ENCODE peak calls at places on chromosomes 6 and 20, in five cellular contexts. One of them, this sample, is unnamed.

GRCh38 chr20:56359212-56360132 is 698 bp downstream of the FAM210B start:
- DNase-seq in dorsolateral prefrontal cortex: no peak
- DNase-seq in choroid plexus epithelial cell: peak
- DNase-seq in A549: peak
- DNase-seq in heart right ventricle: peak
- DNase-seq in this sample: peak

GRCh38 chr6:83431545-83432165 is 804 bp upstream of the ME1 start:
- DNase-seq in dorsolateral prefrontal cortex: no peak
- DNase-seq in choroid plexus epithelial cell: no peak
- DNase-seq in A549: peak
- DNase-seq in heart right ventricle: no peak
- DNase-seq in this sample: no peak

GRCh38 chr6:36829919-36830544 is 9.2 kb downstream of the CPNE5 start:
- DNase-seq in dorsolateral prefrontal cortex: no peak
- DNase-seq in choroid plexus epithelial cell: no peak
- DNase-seq in A549: no peak
- DNase-seq in heart right ventricle: peak
- DNase-seq in this sample: no peak

GRCh38 chr20:62299666-62300236 is 3.0 kb upstream of the ADRM1 start:
- DNase-seq in dorsolateral prefrontal cortex: no peak
- DNase-seq in choroid plexus epithelial cell: no peak
- DNase-seq in A549: no peak
- DNase-seq in heart right ventricle: no peak
- DNase-seq in this sample: no peak

GRCh38 chr6:139109558-139109957 is 25.3 kb upstream of the HECA start:
- DNase-seq in dorsolateral prefrontal cortex: no peak
- DNase-seq in choroid plexus epithelial cell: peak
- DNase-seq in A549: peak
- DNase-seq in heart right ventricle: peak
- DNase-seq in this sample: peak

GRCh38 chr6:139030211-139030530 is 1.6 kb downstream of the ABRACL start:
- DNase-seq in dorsolateral prefrontal cortex: no peak
- DNase-seq in choroid plexus epithelial cell: no peak
- DNase-seq in A549: no peak
- DNase-seq in heart right ventricle: no peak
- DNase-seq in this sample: no peak

GRCh38 chr6:168364793-168365421 is 45.3 kb upstream of the DACT2 start:
- DNase-seq in dorsolateral prefrontal cortex: peak
- DNase-seq in choroid plexus epithelial cell: no peak
- DNase-seq in A549: no peak
- DNase-seq in heart right ventricle: no peak
- DNase-seq in this sample: no peak

GRCh38 chr6:111973897-111974639 is 79.8 kb upstream of the CCN6 start:
- DNase-seq in dorsolateral prefrontal cortex: no peak
- DNase-seq in choroid plexus epithelial cell: peak
- DNase-seq in A549: no peak
- DNase-seq in heart right ventricle: no peak
- DNase-seq in this sample: no peak

GRCh38 chr6:797479-798077 is 104.6 kb upstream of the EXOC2 start:
- DNase-seq in dorsolateral prefrontal cortex: no peak
- DNase-seq in choroid plexus epithelial cell: peak
- DNase-seq in A549: peak
- DNase-seq in heart right ventricle: no peak
- DNase-seq in this sample: peak

GRCh38 chr6:40482532-40482931 is 104.6 kb downstream of the LRFN2 start:
- DNase-seq in dorsolateral prefrontal cortex: peak
- DNase-seq in choroid plexus epithelial cell: no peak
- DNase-seq in A549: no peak
- DNase-seq in heart right ventricle: no peak
- DNase-seq in this sample: no peak

GRCh38 chr6:7261030-7261841 is 51.8 kb downstream of the SSR1 start:
- DNase-seq in dorsolateral prefrontal cortex: peak
- DNase-seq in choroid plexus epithelial cell: peak
- DNase-seq in A549: peak
- DNase-seq in heart right ventricle: peak
- DNase-seq in this sample: peak

GRCh38 chr6:81812416-81812815 is 59.9 kb upstream of the TENT5A start:
- DNase-seq in dorsolateral prefrontal cortex: no peak
- DNase-seq in choroid plexus epithelial cell: no peak
- DNase-seq in A549: no peak
- DNase-seq in heart right ventricle: no peak
- DNase-seq in this sample: no peak

GRCh38 chr20:37102571-37102970 is 6.8 kb upstream of the RBL1 start:
- DNase-seq in dorsolateral prefrontal cortex: no peak
- DNase-seq in choroid plexus epithelial cell: no peak
- DNase-seq in A549: no peak
- DNase-seq in heart right ventricle: no peak
- DNase-seq in this sample: no peak

GRCh38 chr6:81727876-81728517 is 24.5 kb downstream of the TENT5A start:
- DNase-seq in dorsolateral prefrontal cortex: no peak
- DNase-seq in choroid plexus epithelial cell: no peak
- DNase-seq in A549: no peak
- DNase-seq in heart right ventricle: no peak
- DNase-seq in this sample: no peak

GRCh38 chr6:29516108-29516507 is 28.4 kb upstream of the MAS1L start:
- DNase-seq in dorsolateral prefrontal cortex: no peak
- DNase-seq in choroid plexus epithelial cell: peak
- DNase-seq in A549: peak
- DNase-seq in heart right ventricle: no peak
- DNase-seq in this sample: no peak

GRCh38 chr6:132166670-132167069 is 215.5 kb upstream of the CCN2 start:
- DNase-seq in dorsolateral prefrontal cortex: no peak
- DNase-seq in choroid plexus epithelial cell: no peak
- DNase-seq in A549: no peak
- DNase-seq in heart right ventricle: no peak
- DNase-seq in this sample: no peak

GRCh38 chr20:53623454-53624206 is 30.0 kb upstream of the ZNF217 start:
- DNase-seq in dorsolateral prefrontal cortex: peak
- DNase-seq in choroid plexus epithelial cell: peak
- DNase-seq in A549: peak
- DNase-seq in heart right ventricle: peak
- DNase-seq in this sample: peak

GRCh38 chr20:57680934-57681914 is 28.6 kb downstream of the PMEPA1 start:
- DNase-seq in dorsolateral prefrontal cortex: no peak
- DNase-seq in choroid plexus epithelial cell: no peak
- DNase-seq in A549: no peak
- DNase-seq in heart right ventricle: no peak
- DNase-seq in this sample: no peak

GRCh38 chr6:31725502-31726350 is 2.6 kb downstream of the MPIG6B start:
- DNase-seq in dorsolateral prefrontal cortex: no peak
- DNase-seq in choroid plexus epithelial cell: no peak
- DNase-seq in A549: no peak
- DNase-seq in heart right ventricle: no peak
- DNase-seq in this sample: no peak

GRCh38 chr20:60087563-60088105 is 129.4 kb downstream of the CDH26 start:
- DNase-seq in dorsolateral prefrontal cortex: no peak
- DNase-seq in choroid plexus epithelial cell: peak
- DNase-seq in A549: peak
- DNase-seq in heart right ventricle: peak
- DNase-seq in this sample: no peak

GRCh38 chr6:167208819-167209576 is 51.2 kb upstream of the GPR31 start:
- DNase-seq in dorsolateral prefrontal cortex: no peak
- DNase-seq in choroid plexus epithelial cell: no peak
- DNase-seq in A549: no peak
- DNase-seq in heart right ventricle: no peak
- DNase-seq in this sample: no peak

GRCh38 chr6:33279257-33279695 is 2.4 kb downstream of the B3GALT4 start:
- DNase-seq in dorsolateral prefrontal cortex: no peak
- DNase-seq in choroid plexus epithelial cell: no peak
- DNase-seq in A549: no peak
- DNase-seq in heart right ventricle: no peak
- DNase-seq in this sample: no peak

GRCh38 chr6:32968093-32968769 is at the start of gene BRD2:
- DNase-seq in dorsolateral prefrontal cortex: peak
- DNase-seq in choroid plexus epithelial cell: peak
- DNase-seq in A549: peak
- DNase-seq in heart right ventricle: peak
- DNase-seq in this sample: peak

DNA sequence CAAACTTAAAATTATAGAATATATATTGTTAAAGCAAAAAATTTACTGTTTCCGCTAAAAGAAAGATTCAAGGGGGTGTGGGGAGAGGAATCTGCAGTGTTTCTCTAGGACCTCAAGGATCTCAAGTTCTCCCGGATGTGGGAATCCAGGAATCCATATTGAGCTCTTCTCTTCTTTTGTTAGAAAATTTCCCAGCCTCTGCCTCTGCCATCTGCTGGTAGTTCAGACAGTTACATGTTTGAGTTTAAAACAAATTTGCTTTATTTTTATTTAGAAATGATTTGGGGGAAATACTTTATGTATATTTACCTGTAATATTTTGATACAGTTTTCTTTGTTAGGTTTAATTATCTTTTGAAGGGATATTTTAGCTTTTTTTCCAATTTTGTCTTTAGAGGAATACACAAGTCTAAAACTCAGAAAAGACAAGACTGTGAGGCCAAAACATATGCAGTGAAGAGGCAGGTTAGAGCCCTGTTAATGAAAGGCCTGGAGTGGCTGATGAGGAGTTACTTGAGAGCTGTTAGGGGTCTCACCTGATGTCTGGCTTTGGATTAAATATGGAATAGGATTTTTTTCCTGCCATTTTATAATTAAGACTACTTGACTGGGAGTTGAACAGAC is 268.8 kb downstream of the ARID1B start:
- DNase-seq in dorsolateral prefrontal cortex: no peak
- DNase-seq in choroid plexus epithelial cell: peak
- DNase-seq in A549: peak
- DNase-seq in heart right ventricle: no peak
- DNase-seq in this sample: no peak
- TF ChIP-seq CTCF in dorsolateral prefrontal cortex: peak
- TF ChIP-seq CTCF in choroid plexus epithelial cell: peak
- TF ChIP-seq CTCF in A549: peak
- TF ChIP-seq CTCF in heart right ventricle: peak
- TF ChIP-seq CTCF in this sample: peak

DNA sequence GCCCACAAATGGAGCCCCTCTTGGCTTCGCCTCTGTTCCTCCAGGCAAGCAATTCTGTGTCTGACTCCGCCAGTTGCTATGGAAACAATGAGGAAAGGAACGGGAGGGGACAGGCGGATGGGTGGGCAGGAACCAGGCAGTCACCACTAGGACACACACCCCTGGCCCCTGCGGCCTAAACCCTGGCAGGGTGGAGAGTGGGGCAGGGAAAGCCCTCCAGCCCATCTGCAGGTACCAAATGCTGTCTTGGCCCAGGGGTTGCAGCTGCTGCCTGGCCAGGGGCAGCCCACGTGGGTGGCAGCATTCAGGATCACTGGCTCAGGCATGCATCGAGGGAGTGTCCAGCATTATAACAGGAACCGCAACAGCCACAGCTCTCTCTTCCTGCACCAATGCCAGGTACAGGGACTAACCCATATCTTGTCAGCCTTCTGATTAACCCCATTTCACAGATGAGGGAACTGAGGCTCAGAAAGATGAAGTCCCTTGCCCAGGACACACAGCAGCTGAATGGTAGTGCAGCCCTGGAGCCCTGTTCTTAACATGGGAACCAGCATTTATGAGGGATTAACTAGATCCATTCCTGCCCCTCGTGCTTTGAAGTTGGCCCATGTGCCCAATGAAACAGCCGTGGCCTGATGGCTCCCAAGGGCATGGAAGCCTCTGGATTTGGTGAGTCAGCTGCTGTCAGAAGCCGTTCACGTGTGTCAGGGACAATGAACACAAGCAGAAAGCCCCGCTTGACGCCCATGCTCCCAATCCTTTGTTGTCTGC is 66.4 kb downstream of the NOL4L start:
- DNase-seq in dorsolateral prefrontal cortex: no peak
- DNase-seq in choroid plexus epithelial cell: no peak
- DNase-seq in A549: no peak
- DNase-seq in heart right ventricle: no peak
- DNase-seq in this sample: no peak
- TF ChIP-seq CTCF in dorsolateral prefrontal cortex: no peak
- TF ChIP-seq CTCF in choroid plexus epithelial cell: no peak
- TF ChIP-seq CTCF in A549: no peak
- TF ChIP-seq CTCF in heart right ventricle: no peak
- TF ChIP-seq CTCF in this sample: no peak

DNA sequence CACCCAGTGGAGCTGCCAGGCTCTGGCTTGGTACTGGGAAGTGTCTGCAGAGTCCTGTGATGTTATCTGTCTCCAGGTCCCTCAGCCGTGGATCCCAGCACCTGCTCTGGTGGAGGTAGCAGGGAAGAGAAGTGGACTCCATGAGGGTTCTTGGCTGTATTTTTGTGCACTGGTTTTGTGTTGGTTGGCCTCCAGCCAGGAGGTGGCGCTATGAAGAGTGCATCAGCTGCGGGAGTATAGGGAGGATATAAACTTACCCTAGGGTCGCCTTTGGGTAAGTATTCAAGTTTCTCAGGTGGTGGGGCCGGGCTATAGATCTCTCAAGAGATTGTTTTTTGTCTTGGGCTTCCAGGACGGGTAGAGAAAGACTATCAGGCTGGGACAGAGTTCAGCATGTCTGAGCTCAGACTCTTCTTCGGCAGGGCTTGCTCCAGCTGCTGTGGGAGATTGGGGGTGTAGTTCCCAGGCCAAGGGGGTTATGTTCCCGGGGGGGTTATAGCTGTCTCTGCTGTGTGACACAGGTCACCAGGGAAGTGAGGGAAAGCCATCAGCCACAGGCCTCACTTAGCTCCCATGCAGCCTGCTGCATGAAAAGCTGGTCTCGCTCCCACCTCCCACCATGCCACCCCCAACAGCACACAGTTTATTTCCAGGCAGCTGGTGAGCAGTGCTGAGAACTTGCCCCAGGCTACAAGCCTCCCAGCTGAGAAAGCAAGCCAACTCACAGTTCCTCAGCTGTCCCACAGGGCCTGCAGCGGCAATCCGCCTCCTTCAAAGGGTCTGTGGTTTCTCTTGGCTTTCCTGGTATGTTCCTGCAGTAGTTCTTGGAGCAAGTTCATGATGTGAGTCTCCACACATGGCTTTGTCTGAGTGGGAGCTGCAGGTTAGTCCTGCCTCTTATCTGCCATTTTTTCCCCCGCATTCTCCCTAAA is 115.7 kb downstream of the AIG1 start:
- DNase-seq in dorsolateral prefrontal cortex: no peak
- DNase-seq in choroid plexus epithelial cell: peak
- DNase-seq in A549: no peak
- DNase-seq in heart right ventricle: no peak
- DNase-seq in this sample: no peak
- TF ChIP-seq CTCF in dorsolateral prefrontal cortex: no peak
- TF ChIP-seq CTCF in choroid plexus epithelial cell: peak
- TF ChIP-seq CTCF in A549: no peak
- TF ChIP-seq CTCF in heart right ventricle: no peak
- TF ChIP-seq CTCF in this sample: peak

DNA sequence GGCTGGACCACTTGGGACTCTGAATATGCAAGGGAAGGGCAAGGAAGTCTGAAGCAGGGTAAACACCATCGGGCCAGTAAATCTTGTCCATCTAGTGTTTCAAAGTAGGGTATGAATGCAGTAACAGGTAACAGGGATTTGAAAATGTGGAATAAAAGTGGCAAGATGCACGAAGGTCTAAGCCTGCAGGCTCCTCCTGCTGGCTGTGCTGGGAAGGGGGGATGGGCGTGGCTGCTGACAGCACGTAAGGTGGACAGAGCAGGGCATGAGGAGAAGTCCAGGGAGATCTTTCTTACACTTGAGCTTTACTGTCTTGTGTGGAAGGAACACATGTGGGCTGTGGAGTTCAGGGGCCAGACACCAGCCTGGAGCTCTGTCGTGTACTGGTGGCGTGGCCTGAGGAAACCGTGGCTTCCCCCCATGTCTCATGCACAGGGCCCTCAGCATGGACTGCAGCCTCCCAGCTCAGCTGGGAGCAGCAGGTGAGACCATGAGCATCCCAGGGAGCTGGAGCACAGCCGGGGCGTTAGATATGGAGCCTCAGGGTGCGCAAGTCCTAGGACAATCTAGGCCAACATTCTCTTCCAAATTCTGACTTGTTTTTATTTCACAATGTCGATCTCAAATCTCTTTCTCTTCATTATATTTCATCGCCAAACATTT is 84.5 kb downstream of the SLC22A23 start:
- DNase-seq in dorsolateral prefrontal cortex: no peak
- DNase-seq in choroid plexus epithelial cell: no peak
- DNase-seq in A549: no peak
- DNase-seq in heart right ventricle: no peak
- DNase-seq in this sample: no peak
- TF ChIP-seq CTCF in dorsolateral prefrontal cortex: no peak
- TF ChIP-seq CTCF in choroid plexus epithelial cell: peak
- TF ChIP-seq CTCF in A549: no peak
- TF ChIP-seq CTCF in heart right ventricle: no peak
- TF ChIP-seq CTCF in this sample: no peak